ENCODE peak calls at places on chromosomes 4 and X, in nine cellular contexts. V is H9; Q is C1 segment of cervical spinal cord; P is stimulated activated CD8-positive, alpha-beta memory T cell treated with anti-CD3 and anti-CD28 coated beads, Interleukin-7, amount 100 ng/mL, for 24 hours; W is AG08395; Y is GDM1; O is K562; A is stimulated activated CD4-positive, alpha-beta T cell treated with anti-CD3 and anti-CD28 coated beads, Interleukin-12 subunit alpha, Interleukin-12 subunit beta, amount 100 ng/mL, for 4 hours; I is H54. S is an unnamed sample.

GRCh38 chrX:154476821-154477220 is 2.3 kb downstream of the LAGE3 start:
- DNase-seq in P (no peak), W (no peak), Q (no peak), A (no peak), Y (no peak), O (no peak), V (no peak), I (no peak), S (no peak)

GRCh38 chr4:158649111-158649680 is 22.5 kb downstream of the C4orf46 start:
- DNase-seq in V (no peak), Q (no peak), I (no peak), A (no peak), O (no peak), Y (no peak), P (no peak), W (no peak), S (no peak)

GRCh38 chr4:148447672-148448071 is 5.5 kb upstream of the NR3C2 start:
- DNase-seq in W (no peak), Y (no peak), V (no peak), A (no peak), O (no peak), Q (no peak), I (no peak), P (no peak), S (no peak)

GRCh38 chrX:109656774-109657173 is 31.8 kb upstream of the KCNE5 start:
- DNase-seq in A (no peak), Q (no peak), P (no peak), I (no peak), V (no peak), W (no peak), O (no peak), Y (no peak), S (no peak)

GRCh38 chr4:1571986-1572385 is 112.1 kb downstream of the FAM53A start:
- DNase-seq in W (no peak), A (no peak), Y (no peak), I (no peak), Q (no peak), O (no peak), V (no peak), P (no peak), S (no peak)

GRCh38 chr4:106264331-106264728 is 51.7 kb downstream of the TBCK start:
- DNase-seq in O (peak), P (no peak), Y (no peak), W (no peak), A (no peak), I (no peak), Q (no peak), V (no peak), S (no peak)

GRCh38 chrX:42988700-42989099 is 210.7 kb upstream of the PPP1R2C start:
- DNase-seq in A (no peak), W (no peak), Q (no peak), V (no peak), P (no peak), O (no peak), I (no peak), Y (no peak), S (no peak)

GRCh38 chrX:75181721-75182120 is 25.6 kb upstream of the ABCB7 start:
- DNase-seq in P (no peak), A (no peak), O (no peak), W (no peak), I (no peak), Q (no peak), V (no peak), Y (no peak), S (no peak)

GRCh38 chr4:122857160-122857559 is 30.5 kb downstream of the FGF2 start:
- DNase-seq in Y (no peak), O (no peak), V (no peak), W (no peak), P (no peak), A (no peak), Q (no peak), I (no peak), S (no peak)

GRCh38 chrX:136423724-136424123 is 64.0 kb upstream of the BRS3 start:
- DNase-seq in V (no peak), O (no peak), Y (no peak), Q (no peak), W (no peak), A (no peak), I (no peak), P (no peak), S (no peak)

GRCh38 chr4:6591305-6591704 is 16.3 kb downstream of the MAN2B2 start:
- DNase-seq in Q (no peak), A (no peak), W (no peak), P (no peak), I (no peak), O (peak), V (no peak), Y (no peak), S (no peak)

GRCh38 chrX:103839404-103839803 is 7.3 kb upstream of the RAB9B start:
- DNase-seq in O (no peak), A (no peak), P (no peak), Y (no peak), I (no peak), Q (no peak), V (no peak), W (no peak), S (no peak)

GRCh38 chr4:98801259-98801725 is 127.6 kb downstream of the EIF4E start:
- DNase-seq in O (peak), Q (peak), A (no peak), Y (no peak), P (no peak), W (no peak), I (no peak), V (no peak), S (no peak)

GRCh38 chrX:36978886-36979285 is 29.3 kb upstream of the FAM47C start:
- DNase-seq in V (no peak), A (no peak), I (no peak), O (no peak), P (no peak), Y (no peak), W (no peak), Q (no peak), S (no peak)

GRCh38 chrX:13101439-13102139 is 57.2 kb upstream of the FAM9C start:
- DNase-seq in O (peak), V (no peak), Q (no peak), W (peak), P (no peak), A (no peak), I (no peak), Y (no peak), S (no peak)

S was measured in stimulated activated naive CD8-positive, alpha-beta T cell treated with anti-CD3 and anti-CD28 coated beads, Interleukin-15, amount 100 ng/mL, for 72 hours.